ENCODE peak calls at places on chromosomes 16 and 17, in nine cellular contexts. One of them, this sample, is unnamed.

GRCh38 chr17:17170346-17170976 is 35.7 kb downstream of the PLD6 start:
- DNase-seq in Daoy: no peak
- DNase-seq in GM12865: no peak
- DNase-seq in NCI-H2227 treated with DMSO at 0.1 percent for 48 hours: no peak
- DNase-seq in activated CD4-positive, alpha-beta T cell treated with anti-CD3 and anti-CD28 coated beads, Interleukin-2, amount 10 ng/mL, durations not matched to agents 7 days and 5 days: no peak
- DNase-seq in CD8-positive, alpha-beta memory T cell: no peak
- DNase-seq in right lobe of liver: peak; percentile 3
- DNase-seq in SW480: no peak
- DNase-seq in A549: no peak
- DNase-seq in this sample: no peak

GRCh38 chr16:67395458-67396158 is 2.3 kb upstream of the TPPP3 start:
- DNase-seq in A549: no peak
- DNase-seq in NCI-H2227 treated with DMSO at 0.1 percent for 48 hours: no peak
- DNase-seq in GM12865: no peak
- DNase-seq in activated CD4-positive, alpha-beta T cell treated with anti-CD3 and anti-CD28 coated beads, Interleukin-2, amount 10 ng/mL, durations not matched to agents 7 days and 5 days: no peak
- DNase-seq in Daoy: peak; percentile 45
- DNase-seq in CD8-positive, alpha-beta memory T cell: no peak
- DNase-seq in SW480: peak; percentile 56
- DNase-seq in right lobe of liver: no peak
- DNase-seq in this sample: no peak

GRCh38 chr16:23435500-23435899 is 17.5 kb downstream of the COG7 start:
- DNase-seq in SW480: peak; percentile 53
- DNase-seq in CD8-positive, alpha-beta memory T cell: peak; percentile 45
- DNase-seq in Daoy: peak; percentile 63
- DNase-seq in NCI-H2227 treated with DMSO at 0.1 percent for 48 hours: peak; percentile 51
- DNase-seq in right lobe of liver: peak; percentile 48
- DNase-seq in A549: peak; percentile 73
- DNase-seq in activated CD4-positive, alpha-beta T cell treated with anti-CD3 and anti-CD28 coated beads, Interleukin-2, amount 10 ng/mL, durations not matched to agents 7 days and 5 days: peak; percentile 73
- DNase-seq in GM12865: peak; percentile 78
- DNase-seq in this sample: peak; percentile 49

GRCh38 chr17:66135896-66136295 is 56.0 kb downstream of the CEP112 start:
- DNase-seq in CD8-positive, alpha-beta memory T cell: no peak
- DNase-seq in GM12865: no peak
- DNase-seq in right lobe of liver: no peak
- DNase-seq in SW480: no peak
- DNase-seq in A549: no peak
- DNase-seq in NCI-H2227 treated with DMSO at 0.1 percent for 48 hours: no peak
- DNase-seq in Daoy: no peak
- DNase-seq in activated CD4-positive, alpha-beta T cell treated with anti-CD3 and anti-CD28 coated beads, Interleukin-2, amount 10 ng/mL, durations not matched to agents 7 days and 5 days: no peak
- DNase-seq in this sample: no peak

GRCh38 chr17:13044713-13045112 is 26.9 kb upstream of the ELAC2 start:
- DNase-seq in A549: no peak
- DNase-seq in activated CD4-positive, alpha-beta T cell treated with anti-CD3 and anti-CD28 coated beads, Interleukin-2, amount 10 ng/mL, durations not matched to agents 7 days and 5 days: no peak
- DNase-seq in NCI-H2227 treated with DMSO at 0.1 percent for 48 hours: no peak
- DNase-seq in Daoy: no peak
- DNase-seq in CD8-positive, alpha-beta memory T cell: no peak
- DNase-seq in SW480: no peak
- DNase-seq in right lobe of liver: no peak
- DNase-seq in GM12865: no peak
- DNase-seq in this sample: no peak

GRCh38 chr16:89615596-89616090 is 2.2 kb downstream of the DPEP1 start:
- DNase-seq in CD8-positive, alpha-beta memory T cell: no peak
- DNase-seq in A549: no peak
- DNase-seq in SW480: no peak
- DNase-seq in activated CD4-positive, alpha-beta T cell treated with anti-CD3 and anti-CD28 coated beads, Interleukin-2, amount 10 ng/mL, durations not matched to agents 7 days and 5 days: no peak
- DNase-seq in Daoy: no peak
- DNase-seq in NCI-H2227 treated with DMSO at 0.1 percent for 48 hours: no peak
- DNase-seq in GM12865: no peak
- DNase-seq in right lobe of liver: peak; percentile 47
- DNase-seq in this sample: no peak

GRCh38 chr16:937723-938122 is 33.1 kb downstream of the LMF1 start:
- DNase-seq in A549: no peak
- DNase-seq in right lobe of liver: no peak
- DNase-seq in SW480: peak; percentile 13
- DNase-seq in GM12865: no peak
- DNase-seq in CD8-positive, alpha-beta memory T cell: no peak
- DNase-seq in Daoy: no peak
- DNase-seq in NCI-H2227 treated with DMSO at 0.1 percent for 48 hours: no peak
- DNase-seq in activated CD4-positive, alpha-beta T cell treated with anti-CD3 and anti-CD28 coated beads, Interleukin-2, amount 10 ng/mL, durations not matched to agents 7 days and 5 days: no peak
- DNase-seq in this sample: no peak

GRCh38 chr17:40615295-40615988 is 32.2 kb downstream of the SMARCE1 start:
- DNase-seq in CD8-positive, alpha-beta memory T cell: no peak
- DNase-seq in A549: peak; percentile 84
- DNase-seq in GM12865: peak; percentile 88
- DNase-seq in Daoy: peak; percentile 68
- DNase-seq in right lobe of liver: peak; percentile 71
- DNase-seq in SW480: peak; percentile 78
- DNase-seq in activated CD4-positive, alpha-beta T cell treated with anti-CD3 and anti-CD28 coated beads, Interleukin-2, amount 10 ng/mL, durations not matched to agents 7 days and 5 days: peak; percentile 53
- DNase-seq in NCI-H2227 treated with DMSO at 0.1 percent for 48 hours: peak; percentile 8
- DNase-seq in this sample: peak; percentile 69

GRCh38 chr16:8741636-8742427 is 55.6 kb downstream of the TMEM186 start:
- DNase-seq in A549: no peak
- DNase-seq in NCI-H2227 treated with DMSO at 0.1 percent for 48 hours: no peak
- DNase-seq in right lobe of liver: no peak
- DNase-seq in activated CD4-positive, alpha-beta T cell treated with anti-CD3 and anti-CD28 coated beads, Interleukin-2, amount 10 ng/mL, durations not matched to agents 7 days and 5 days: no peak
- DNase-seq in CD8-positive, alpha-beta memory T cell: no peak
- DNase-seq in Daoy: no peak
- DNase-seq in SW480: no peak
- DNase-seq in GM12865: no peak
- DNase-seq in this sample: no peak

GRCh38 chr16:56389554-56389953 is 35.8 kb downstream of the AMFR start:
- DNase-seq in activated CD4-positive, alpha-beta T cell treated with anti-CD3 and anti-CD28 coated beads, Interleukin-2, amount 10 ng/mL, durations not matched to agents 7 days and 5 days: no peak
- DNase-seq in Daoy: peak; percentile 42
- DNase-seq in A549: peak; percentile 74
- DNase-seq in right lobe of liver: no peak
- DNase-seq in SW480: no peak
- DNase-seq in CD8-positive, alpha-beta memory T cell: no peak
- DNase-seq in NCI-H2227 treated with DMSO at 0.1 percent for 48 hours: no peak
- DNase-seq in GM12865: no peak
- DNase-seq in this sample: no peak

GRCh38 chr17:3665834-3666233 is 2.5 kb downstream of the TAX1BP3 start:
- DNase-seq in activated CD4-positive, alpha-beta T cell treated with anti-CD3 and anti-CD28 coated beads, Interleukin-2, amount 10 ng/mL, durations not matched to agents 7 days and 5 days: no peak
- DNase-seq in GM12865: no peak
- DNase-seq in NCI-H2227 treated with DMSO at 0.1 percent for 48 hours: no peak
- DNase-seq in A549: no peak
- DNase-seq in Daoy: no peak
- DNase-seq in CD8-positive, alpha-beta memory T cell: no peak
- DNase-seq in SW480: no peak
- DNase-seq in right lobe of liver: peak; percentile 17
- DNase-seq in this sample: no peak

GRCh38 chr17:72639711-72640110 is 452.8 kb downstream of the SLC39A11 start:
- DNase-seq in NCI-H2227 treated with DMSO at 0.1 percent for 48 hours: no peak
- DNase-seq in SW480: no peak
- DNase-seq in A549: no peak
- DNase-seq in activated CD4-positive, alpha-beta T cell treated with anti-CD3 and anti-CD28 coated beads, Interleukin-2, amount 10 ng/mL, durations not matched to agents 7 days and 5 days: no peak
- DNase-seq in CD8-positive, alpha-beta memory T cell: no peak
- DNase-seq in right lobe of liver: no peak
- DNase-seq in GM12865: no peak
- DNase-seq in Daoy: no peak
- DNase-seq in this sample: no peak

GRCh38 chr16:69477546-69477945 is 53.1 kb downstream of the CYB5B start:
- DNase-seq in NCI-H2227 treated with DMSO at 0.1 percent for 48 hours: no peak
- DNase-seq in GM12865: no peak
- DNase-seq in CD8-positive, alpha-beta memory T cell: no peak
- DNase-seq in activated CD4-positive, alpha-beta T cell treated with anti-CD3 and anti-CD28 coated beads, Interleukin-2, amount 10 ng/mL, durations not matched to agents 7 days and 5 days: no peak
- DNase-seq in SW480: peak; percentile 26
- DNase-seq in right lobe of liver: no peak
- DNase-seq in Daoy: no peak
- DNase-seq in A549: no peak
- DNase-seq in this sample: no peak

GRCh38 chr16:9238346-9238745 is 146.9 kb downstream of the HAPSTR1 start:
- DNase-seq in NCI-H2227 treated with DMSO at 0.1 percent for 48 hours: no peak
- DNase-seq in SW480: no peak
- DNase-seq in CD8-positive, alpha-beta memory T cell: no peak
- DNase-seq in GM12865: no peak
- DNase-seq in activated CD4-positive, alpha-beta T cell treated with anti-CD3 and anti-CD28 coated beads, Interleukin-2, amount 10 ng/mL, durations not matched to agents 7 days and 5 days: no peak
- DNase-seq in A549: no peak
- DNase-seq in right lobe of liver: no peak
- DNase-seq in Daoy: no peak
- DNase-seq in this sample: no peak

GRCh38 chr17:78148286-78149016 is 2.3 kb downstream of the C17orf99 start:
- DNase-seq in GM12865: no peak
- DNase-seq in right lobe of liver: no peak
- DNase-seq in SW480: no peak
- DNase-seq in NCI-H2227 treated with DMSO at 0.1 percent for 48 hours: no peak
- DNase-seq in CD8-positive, alpha-beta memory T cell: no peak
- DNase-seq in A549: no peak
- DNase-seq in Daoy: no peak
- DNase-seq in activated CD4-positive, alpha-beta T cell treated with anti-CD3 and anti-CD28 coated beads, Interleukin-2, amount 10 ng/mL, durations not matched to agents 7 days and 5 days: no peak
- DNase-seq in this sample: no peak

GRCh38 chr16:89332248-89333245 is 115.0 kb downstream of the ZNF778 start:
- DNase-seq in A549: no peak
- DNase-seq in GM12865: no peak
- DNase-seq in NCI-H2227 treated with DMSO at 0.1 percent for 48 hours: no peak
- DNase-seq in CD8-positive, alpha-beta memory T cell: no peak
- DNase-seq in activated CD4-positive, alpha-beta T cell treated with anti-CD3 and anti-CD28 coated beads, Interleukin-2, amount 10 ng/mL, durations not matched to agents 7 days and 5 days: no peak
- DNase-seq in Daoy: no peak
- DNase-seq in SW480: no peak
- DNase-seq in right lobe of liver: peak; percentile 14
- DNase-seq in this sample: no peak

GRCh38 chr17:79975498-79976134 is 60.1 kb downstream of the TBC1D16 start:
- DNase-seq in NCI-H2227 treated with DMSO at 0.1 percent for 48 hours: no peak
- DNase-seq in GM12865: no peak
- DNase-seq in A549: no peak
- DNase-seq in right lobe of liver: no peak
- DNase-seq in SW480: no peak
- DNase-seq in activated CD4-positive, alpha-beta T cell treated with anti-CD3 and anti-CD28 coated beads, Interleukin-2, amount 10 ng/mL, durations not matched to agents 7 days and 5 days: no peak
- DNase-seq in Daoy: no peak
- DNase-seq in CD8-positive, alpha-beta memory T cell: no peak
- DNase-seq in this sample: no peak

GRCh38 chr17:35116845-35117244 is 2.8 kb downstream of the RAD51D start:
- DNase-seq in A549: no peak
- DNase-seq in right lobe of liver: no peak
- DNase-seq in GM12865: no peak
- DNase-seq in NCI-H2227 treated with DMSO at 0.1 percent for 48 hours: no peak
- DNase-seq in Daoy: no peak
- DNase-seq in SW480: no peak
- DNase-seq in CD8-positive, alpha-beta memory T cell: no peak
- DNase-seq in activated CD4-positive, alpha-beta T cell treated with anti-CD3 and anti-CD28 coated beads, Interleukin-2, amount 10 ng/mL, durations not matched to agents 7 days and 5 days: no peak
- DNase-seq in this sample: no peak

GRCh38 chr16:46673320-46674013 is 15.5 kb downstream of the VPS35 start:
- DNase-seq in GM12865: peak; percentile 77
- DNase-seq in NCI-H2227 treated with DMSO at 0.1 percent for 48 hours: peak; percentile 14
- DNase-seq in A549: peak; percentile 78
- DNase-seq in right lobe of liver: peak; percentile 31
- DNase-seq in CD8-positive, alpha-beta memory T cell: peak; percentile 20
- DNase-seq in SW480: peak; percentile 59
- DNase-seq in Daoy: peak; percentile 45
- DNase-seq in activated CD4-positive, alpha-beta T cell treated with anti-CD3 and anti-CD28 coated beads, Interleukin-2, amount 10 ng/mL, durations not matched to agents 7 days and 5 days: peak; percentile 56
- DNase-seq in this sample: peak; percentile 51

GRCh38 chr16:8725513-8726178 is 51.2 kb downstream of the ABAT start:
- DNase-seq in NCI-H2227 treated with DMSO at 0.1 percent for 48 hours: no peak
- DNase-seq in CD8-positive, alpha-beta memory T cell: no peak
- DNase-seq in Daoy: no peak
- DNase-seq in activated CD4-positive, alpha-beta T cell treated with anti-CD3 and anti-CD28 coated beads, Interleukin-2, amount 10 ng/mL, durations not matched to agents 7 days and 5 days: no peak
- DNase-seq in GM12865: no peak
- DNase-seq in A549: no peak
- DNase-seq in right lobe of liver: no peak
- DNase-seq in SW480: no peak
- DNase-seq in this sample: no peak

GRCh38 chr16:320206-320605 is 32.3 kb downstream of the AXIN1 start:
- DNase-seq in GM12865: no peak
- DNase-seq in SW480: no peak
- DNase-seq in Daoy: no peak
- DNase-seq in A549: no peak
- DNase-seq in CD8-positive, alpha-beta memory T cell: no peak
- DNase-seq in NCI-H2227 treated with DMSO at 0.1 percent for 48 hours: no peak
- DNase-seq in right lobe of liver: no peak
- DNase-seq in activated CD4-positive, alpha-beta T cell treated with anti-CD3 and anti-CD28 coated beads, Interleukin-2, amount 10 ng/mL, durations not matched to agents 7 days and 5 days: no peak
- DNase-seq in this sample: no peak

GRCh38 chr17:27879987-27880608 is 13.1 kb downstream of the LYRM9 start:
- DNase-seq in A549: peak; percentile 70
- DNase-seq in right lobe of liver: peak; percentile 72
- DNase-seq in SW480: peak; percentile 59
- DNase-seq in activated CD4-positive, alpha-beta T cell treated with anti-CD3 and anti-CD28 coated beads, Interleukin-2, amount 10 ng/mL, durations not matched to agents 7 days and 5 days: peak; percentile 79
- DNase-seq in NCI-H2227 treated with DMSO at 0.1 percent for 48 hours: peak; percentile 23
- DNase-seq in GM12865: peak; percentile 74
- DNase-seq in Daoy: peak; percentile 75
- DNase-seq in CD8-positive, alpha-beta memory T cell: peak; percentile 44
- DNase-seq in this sample: no peak

GRCh38 chr16:11977206-11978041 is 890 bp downstream of the SNX29 start:
- DNase-seq in GM12865: no peak
- DNase-seq in A549: peak; percentile 51
- DNase-seq in CD8-positive, alpha-beta memory T cell: no peak
- DNase-seq in activated CD4-positive, alpha-beta T cell treated with anti-CD3 and anti-CD28 coated beads, Interleukin-2, amount 10 ng/mL, durations not matched to agents 7 days and 5 days: no peak
- DNase-seq in right lobe of liver: no peak
- DNase-seq in NCI-H2227 treated with DMSO at 0.1 percent for 48 hours: no peak
- DNase-seq in Daoy: peak; percentile 63
- DNase-seq in SW480: no peak
- DNase-seq in this sample: peak; percentile 15

GRCh38 chr16:52577130-52577706 is 30.3 kb upstream of the TOX3 start:
- DNase-seq in A549: no peak
- DNase-seq in Daoy: no peak
- DNase-seq in SW480: no peak
- DNase-seq in activated CD4-positive, alpha-beta T cell treated with anti-CD3 and anti-CD28 coated beads, Interleukin-2, amount 10 ng/mL, durations not matched to agents 7 days and 5 days: no peak
- DNase-seq in NCI-H2227 treated with DMSO at 0.1 percent for 48 hours: no peak
- DNase-seq in CD8-positive, alpha-beta memory T cell: no peak
- DNase-seq in GM12865: no peak
- DNase-seq in right lobe of liver: no peak
- DNase-seq in this sample: no peak

GRCh38 chr16:59567496-59567895 is 833.4 kb upstream of the GOT2 start:
- DNase-seq in activated CD4-positive, alpha-beta T cell treated with anti-CD3 and anti-CD28 coated beads, Interleukin-2, amount 10 ng/mL, durations not matched to agents 7 days and 5 days: no peak
- DNase-seq in A549: no peak
- DNase-seq in Daoy: no peak
- DNase-seq in SW480: no peak
- DNase-seq in CD8-positive, alpha-beta memory T cell: no peak
- DNase-seq in GM12865: no peak
- DNase-seq in NCI-H2227 treated with DMSO at 0.1 percent for 48 hours: no peak
- DNase-seq in right lobe of liver: no peak
- DNase-seq in this sample: no peak

GRCh38 chr17:59107306-59107670 is 608 bp upstream of the TRIM37 start:
- DNase-seq in Daoy: no peak
- DNase-seq in A549: no peak
- DNase-seq in SW480: no peak
- DNase-seq in GM12865: no peak
- DNase-seq in right lobe of liver: no peak
- DNase-seq in CD8-positive, alpha-beta memory T cell: no peak
- DNase-seq in NCI-H2227 treated with DMSO at 0.1 percent for 48 hours: no peak
- DNase-seq in activated CD4-positive, alpha-beta T cell treated with anti-CD3 and anti-CD28 coated beads, Interleukin-2, amount 10 ng/mL, durations not matched to agents 7 days and 5 days: no peak
- DNase-seq in this sample: no peak

GRCh38 chr17:8175795-8176196 is 384 bp downstream of the TMEM107 start:
- DNase-seq in activated CD4-positive, alpha-beta T cell treated with anti-CD3 and anti-CD28 coated beads, Interleukin-2, amount 10 ng/mL, durations not matched to agents 7 days and 5 days: no peak
- DNase-seq in right lobe of liver: peak; percentile 38
- DNase-seq in GM12865: peak; percentile 43
- DNase-seq in Daoy: no peak
- DNase-seq in A549: peak; percentile 39
- DNase-seq in SW480: no peak
- DNase-seq in CD8-positive, alpha-beta memory T cell: no peak
- DNase-seq in NCI-H2227 treated with DMSO at 0.1 percent for 48 hours: no peak
- DNase-seq in this sample: no peak

GRCh38 chr17:55624789-55625433 is 97.8 kb downstream of the TMEM100 start:
- DNase-seq in CD8-positive, alpha-beta memory T cell: no peak
- DNase-seq in NCI-H2227 treated with DMSO at 0.1 percent for 48 hours: no peak
- DNase-seq in GM12865: peak; percentile 28
- DNase-seq in A549: no peak
- DNase-seq in SW480: no peak
- DNase-seq in activated CD4-positive, alpha-beta T cell treated with anti-CD3 and anti-CD28 coated beads, Interleukin-2, amount 10 ng/mL, durations not matched to agents 7 days and 5 days: no peak
- DNase-seq in Daoy: no peak
- DNase-seq in right lobe of liver: no peak
- DNase-seq in this sample: no peak

GRCh38 chr17:81339502-81340296 is 44.6 kb upstream of the SLC38A10 start:
- DNase-seq in CD8-positive, alpha-beta memory T cell: no peak
- DNase-seq in GM12865: no peak
- DNase-seq in Daoy: no peak
- DNase-seq in NCI-H2227 treated with DMSO at 0.1 percent for 48 hours: no peak
- DNase-seq in A549: peak; percentile 91
- DNase-seq in activated CD4-positive, alpha-beta T cell treated with anti-CD3 and anti-CD28 coated beads, Interleukin-2, amount 10 ng/mL, durations not matched to agents 7 days and 5 days: no peak
- DNase-seq in right lobe of liver: peak; percentile 52
- DNase-seq in SW480: no peak
- DNase-seq in this sample: no peak

GRCh38 chr17:71110326-71110725 is 941.0 kb downstream of the KCNJ2 start:
- DNase-seq in activated CD4-positive, alpha-beta T cell treated with anti-CD3 and anti-CD28 coated beads, Interleukin-2, amount 10 ng/mL, durations not matched to agents 7 days and 5 days: no peak
- DNase-seq in right lobe of liver: no peak
- DNase-seq in CD8-positive, alpha-beta memory T cell: no peak
- DNase-seq in GM12865: no peak
- DNase-seq in A549: peak; percentile 4
- DNase-seq in Daoy: peak; percentile 5
- DNase-seq in SW480: no peak
- DNase-seq in NCI-H2227 treated with DMSO at 0.1 percent for 48 hours: no peak
- DNase-seq in this sample: peak; percentile 12

GRCh38 chr16:28317040-28317880 is 24.9 kb downstream of the SBK1 start:
- DNase-seq in CD8-positive, alpha-beta memory T cell: peak; percentile 68
- DNase-seq in GM12865: peak; percentile 60
- DNase-seq in SW480: peak; percentile 44
- DNase-seq in activated CD4-positive, alpha-beta T cell treated with anti-CD3 and anti-CD28 coated beads, Interleukin-2, amount 10 ng/mL, durations not matched to agents 7 days and 5 days: peak; percentile 73
- DNase-seq in Daoy: peak; percentile 63
- DNase-seq in NCI-H2227 treated with DMSO at 0.1 percent for 48 hours: no peak
- DNase-seq in A549: peak; percentile 62
- DNase-seq in right lobe of liver: peak; percentile 63
- DNase-seq in this sample: peak; percentile 21

This sample was measured in HCT116.